ENCODE peak calls at places on chromosomes 6 and 20, in ten cellular contexts. One of them, this sample, is unnamed.

GRCh38 chr6:166253277-166254229 is 54.6 kb downstream of the PRR18 start:
- DNase-seq in CD8-positive, alpha-beta memory T cell: no peak
- DNase-seq in non-pigmented ciliary epithelial cell: no peak
- DNase-seq in activated T-helper 9 cell treated with anti-CD3 and anti-CD28 coated beads, Interleukin-2, amount 50 U/mL, for 16 hours: no peak
- DNase-seq in ascending aorta: no peak
- DNase-seq in PC-9: no peak
- DNase-seq in activated T-helper 1 cell treated with anti-CD3 and anti-CD28 coated beads, Interleukin-12 subunit alpha, Interleukin-12 subunit beta, Interleukin-2, Interleukin-4 antibody, amounts not matched to agents 30 ng/mL and 10 ng/mL and 1 ng/mL, durations not matched to agents 14 hours and 24 hours and 36 hours: no peak
- DNase-seq in cerebellar cortex: no peak
- DNase-seq in NB4: peak; percentile 25
- DNase-seq in foreskin fibroblast: no peak
- DNase-seq in this sample: no peak

GRCh38 chr6:117676577-117677218 is 1.4 kb downstream of the NUS1 start:
- DNase-seq in ascending aorta: no peak
- DNase-seq in PC-9: no peak
- DNase-seq in NB4: peak; percentile 10
- DNase-seq in activated T-helper 1 cell treated with anti-CD3 and anti-CD28 coated beads, Interleukin-12 subunit alpha, Interleukin-12 subunit beta, Interleukin-2, Interleukin-4 antibody, amounts not matched to agents 30 ng/mL and 10 ng/mL and 1 ng/mL, durations not matched to agents 14 hours and 24 hours and 36 hours: no peak
- DNase-seq in cerebellar cortex: no peak
- DNase-seq in activated T-helper 9 cell treated with anti-CD3 and anti-CD28 coated beads, Interleukin-2, amount 50 U/mL, for 16 hours: no peak
- DNase-seq in foreskin fibroblast: no peak
- DNase-seq in non-pigmented ciliary epithelial cell: no peak
- DNase-seq in CD8-positive, alpha-beta memory T cell: no peak
- DNase-seq in this sample: no peak

GRCh38 chr6:154156135-154156948 is 117.3 kb downstream of the OPRM1 start:
- DNase-seq in cerebellar cortex: peak; percentile 22
- DNase-seq in CD8-positive, alpha-beta memory T cell: peak; percentile 75
- DNase-seq in foreskin fibroblast: peak; percentile 46
- DNase-seq in PC-9: peak; percentile 52
- DNase-seq in non-pigmented ciliary epithelial cell: no peak
- DNase-seq in ascending aorta: no peak
- DNase-seq in activated T-helper 9 cell treated with anti-CD3 and anti-CD28 coated beads, Interleukin-2, amount 50 U/mL, for 16 hours: peak; percentile 39
- DNase-seq in activated T-helper 1 cell treated with anti-CD3 and anti-CD28 coated beads, Interleukin-12 subunit alpha, Interleukin-12 subunit beta, Interleukin-2, Interleukin-4 antibody, amounts not matched to agents 30 ng/mL and 10 ng/mL and 1 ng/mL, durations not matched to agents 14 hours and 24 hours and 36 hours: peak; percentile 26
- DNase-seq in NB4: peak; percentile 51
- DNase-seq in this sample: peak; percentile 68

GRCh38 chr6:19812512-19813119 is 24.6 kb upstream of the ID4 start:
- DNase-seq in activated T-helper 1 cell treated with anti-CD3 and anti-CD28 coated beads, Interleukin-12 subunit alpha, Interleukin-12 subunit beta, Interleukin-2, Interleukin-4 antibody, amounts not matched to agents 30 ng/mL and 10 ng/mL and 1 ng/mL, durations not matched to agents 14 hours and 24 hours and 36 hours: no peak
- DNase-seq in CD8-positive, alpha-beta memory T cell: no peak
- DNase-seq in activated T-helper 9 cell treated with anti-CD3 and anti-CD28 coated beads, Interleukin-2, amount 50 U/mL, for 16 hours: no peak
- DNase-seq in ascending aorta: no peak
- DNase-seq in cerebellar cortex: peak; percentile 53
- DNase-seq in non-pigmented ciliary epithelial cell: no peak
- DNase-seq in PC-9: no peak
- DNase-seq in foreskin fibroblast: peak; percentile 51
- DNase-seq in NB4: peak; percentile 38
- DNase-seq in this sample: no peak

GRCh38 chr6:158958504-158959386 is 41.3 kb downstream of the RSPH3 start:
- DNase-seq in CD8-positive, alpha-beta memory T cell: peak; percentile 52
- DNase-seq in cerebellar cortex: no peak
- DNase-seq in PC-9: no peak
- DNase-seq in activated T-helper 1 cell treated with anti-CD3 and anti-CD28 coated beads, Interleukin-12 subunit alpha, Interleukin-12 subunit beta, Interleukin-2, Interleukin-4 antibody, amounts not matched to agents 30 ng/mL and 10 ng/mL and 1 ng/mL, durations not matched to agents 14 hours and 24 hours and 36 hours: no peak
- DNase-seq in activated T-helper 9 cell treated with anti-CD3 and anti-CD28 coated beads, Interleukin-2, amount 50 U/mL, for 16 hours: no peak
- DNase-seq in non-pigmented ciliary epithelial cell: no peak
- DNase-seq in NB4: no peak
- DNase-seq in foreskin fibroblast: no peak
- DNase-seq in ascending aorta: no peak
- DNase-seq in this sample: no peak

GRCh38 chr6:133218831-133219230 is 22.3 kb upstream of the EYA4 start:
- DNase-seq in NB4: no peak
- DNase-seq in PC-9: no peak
- DNase-seq in cerebellar cortex: no peak
- DNase-seq in non-pigmented ciliary epithelial cell: no peak
- DNase-seq in activated T-helper 9 cell treated with anti-CD3 and anti-CD28 coated beads, Interleukin-2, amount 50 U/mL, for 16 hours: no peak
- DNase-seq in CD8-positive, alpha-beta memory T cell: no peak
- DNase-seq in activated T-helper 1 cell treated with anti-CD3 and anti-CD28 coated beads, Interleukin-12 subunit alpha, Interleukin-12 subunit beta, Interleukin-2, Interleukin-4 antibody, amounts not matched to agents 30 ng/mL and 10 ng/mL and 1 ng/mL, durations not matched to agents 14 hours and 24 hours and 36 hours: no peak
- DNase-seq in ascending aorta: no peak
- DNase-seq in foreskin fibroblast: no peak
- DNase-seq in this sample: no peak

GRCh38 chr6:21899708-21900107 is 306.2 kb downstream of the SOX4 start:
- DNase-seq in CD8-positive, alpha-beta memory T cell: no peak
- DNase-seq in activated T-helper 9 cell treated with anti-CD3 and anti-CD28 coated beads, Interleukin-2, amount 50 U/mL, for 16 hours: no peak
- DNase-seq in PC-9: no peak
- DNase-seq in NB4: no peak
- DNase-seq in non-pigmented ciliary epithelial cell: no peak
- DNase-seq in activated T-helper 1 cell treated with anti-CD3 and anti-CD28 coated beads, Interleukin-12 subunit alpha, Interleukin-12 subunit beta, Interleukin-2, Interleukin-4 antibody, amounts not matched to agents 30 ng/mL and 10 ng/mL and 1 ng/mL, durations not matched to agents 14 hours and 24 hours and 36 hours: no peak
- DNase-seq in cerebellar cortex: no peak
- DNase-seq in foreskin fibroblast: no peak
- DNase-seq in ascending aorta: no peak
- DNase-seq in this sample: no peak

GRCh38 chr6:48150701-48151100 is 39.7 kb upstream of the PTCHD4 start:
- DNase-seq in activated T-helper 9 cell treated with anti-CD3 and anti-CD28 coated beads, Interleukin-2, amount 50 U/mL, for 16 hours: no peak
- DNase-seq in NB4: no peak
- DNase-seq in CD8-positive, alpha-beta memory T cell: no peak
- DNase-seq in PC-9: peak; percentile 50
- DNase-seq in activated T-helper 1 cell treated with anti-CD3 and anti-CD28 coated beads, Interleukin-12 subunit alpha, Interleukin-12 subunit beta, Interleukin-2, Interleukin-4 antibody, amounts not matched to agents 30 ng/mL and 10 ng/mL and 1 ng/mL, durations not matched to agents 14 hours and 24 hours and 36 hours: no peak
- DNase-seq in cerebellar cortex: no peak
- DNase-seq in foreskin fibroblast: no peak
- DNase-seq in non-pigmented ciliary epithelial cell: no peak
- DNase-seq in ascending aorta: no peak
- DNase-seq in this sample: no peak

GRCh38 chr20:15071010-15071808 is 733.8 kb upstream of the FLRT3 start:
- DNase-seq in activated T-helper 9 cell treated with anti-CD3 and anti-CD28 coated beads, Interleukin-2, amount 50 U/mL, for 16 hours: no peak
- DNase-seq in ascending aorta: no peak
- DNase-seq in NB4: no peak
- DNase-seq in activated T-helper 1 cell treated with anti-CD3 and anti-CD28 coated beads, Interleukin-12 subunit alpha, Interleukin-12 subunit beta, Interleukin-2, Interleukin-4 antibody, amounts not matched to agents 30 ng/mL and 10 ng/mL and 1 ng/mL, durations not matched to agents 14 hours and 24 hours and 36 hours: no peak
- DNase-seq in foreskin fibroblast: no peak
- DNase-seq in cerebellar cortex: no peak
- DNase-seq in CD8-positive, alpha-beta memory T cell: no peak
- DNase-seq in PC-9: no peak
- DNase-seq in non-pigmented ciliary epithelial cell: no peak
- DNase-seq in this sample: no peak

This sample was measured in KBM-7.